ENCODE peak calls at places on chromosomes 7 and 10, in eight cellular contexts. S is sigmoid colon, P is ovary, Q is GM12878, T is A549, M is esophagus muscularis mucosa, E is SK-N-SH, J is suprapubic skin. U is an unnamed sample.

GRCh38 chr10:7891634-7892033 is 73.3 kb downstream of the TAF3 start:
- DNase-seq in M (no peak), Q (no peak), S (no peak), T (no peak), P (no peak), E (peak), J (no peak), U (no peak)

GRCh38 chr7:28672397-28672797 is 260.1 kb downstream of the CREB5 start:
- DNase-seq in M (no peak), Q (no peak), P (no peak), E (peak), T (no peak), S (no peak), J (no peak), U (no peak)

GRCh38 chr7:81527651-81528050 is 242.2 kb downstream of the HGF start:
- DNase-seq in T (no peak), Q (no peak), E (no peak), P (no peak), M (no peak), S (no peak), J (no peak), U (no peak)

GRCh38 chr10:124618674-124619073 is 125.5 kb downstream of the FAM53B start:
- DNase-seq in Q (no peak), E (no peak), M (no peak), S (no peak), T (no peak), J (no peak), P (no peak), U (no peak)

GRCh38 chr7:1591876-1592275 is 22.0 kb upstream of the PSMG3 start:
- DNase-seq in E (no peak), T (no peak), Q (no peak), S (no peak), J (no peak), M (no peak), P (no peak), U (no peak)

GRCh38 chr10:114822771-114823463 is 1.3 kb downstream of the FHIP2A start:
- DNase-seq in T (no peak), E (no peak), Q (no peak), P (no peak), J (no peak), M (no peak), S (no peak), U (no peak)

GRCh38 chr7:44145969-44146897 is 5.1 kb upstream of the MYL7 start:
- DNase-seq in P (peak), E (peak), S (peak), M (no peak), T (peak), Q (no peak), J (peak), U (peak)

GRCh38 chr10:16437540-16437894 is 707 bp downstream of the PTER start:
- DNase-seq in E (no peak), P (no peak), T (no peak), M (no peak), Q (no peak), S (no peak), J (no peak), U (no peak)

GRCh38 chr10:114876169-114876568 is 54.6 kb downstream of the FHIP2A start:
- DNase-seq in Q (no peak), J (no peak), T (no peak), S (no peak), E (no peak), M (no peak), P (no peak), U (no peak)

GRCh38 chr10:130770018-130770630 is 541.4 kb downstream of the TCERG1L start:
- DNase-seq in J (no peak), P (no peak), E (peak), T (no peak), S (peak), Q (no peak), M (no peak), U (no peak)

GRCh38 chr10:21751341-21752310 is 217.6 kb downstream of the MLLT10 start:
- DNase-seq in E (no peak), S (no peak), M (no peak), T (no peak), P (no peak), Q (no peak), J (no peak), U (peak)

GRCh38 chr7:137080516-137081203 is 212.2 kb downstream of the CHRM2 start:
- DNase-seq in M (no peak), P (no peak), E (no peak), Q (no peak), S (no peak), T (no peak), J (no peak), U (no peak)

GRCh38 chr10:104589431-104589830 is 51.7 kb upstream of the SORCS3 start:
- DNase-seq in M (peak), S (no peak), J (no peak), E (no peak), T (no peak), Q (no peak), P (no peak), U (no peak)

GRCh38 chr10:78263521-78263988 is 229.9 kb downstream of the RPS24 start:
- DNase-seq in E (no peak), Q (no peak), S (no peak), T (peak), P (no peak), J (no peak), M (no peak), U (no peak)

GRCh38 chr10:101903827-101904520 is 60.4 kb upstream of the KCNIP2 start:
- DNase-seq in Q (peak), M (no peak), T (no peak), S (no peak), P (no peak), E (no peak), J (no peak), U (peak)

GRCh38 chr7:135169141-135169935 is 1.2 kb downstream of the CYREN start:
- DNase-seq in S (no peak), Q (no peak), E (peak), T (peak), P (no peak), M (no peak), J (no peak), U (peak)

GRCh38 chr10:955820-956217 is 24.3 kb upstream of the LARP4B start:
- DNase-seq in T (no peak), S (peak), M (no peak), E (no peak), P (no peak), J (no peak), Q (no peak), U (no peak)

GRCh38 chr7:47153076-47153475 is 428.8 kb downstream of the TNS3 start:
- DNase-seq in M (no peak), Q (no peak), P (peak), T (no peak), J (no peak), S (no peak), E (no peak), U (no peak)

GRCh38 chr7:107180378-107180777 is 11.6 kb downstream of the HBP1 start:
- DNase-seq in M (no peak), E (no peak), S (no peak), J (no peak), Q (no peak), T (peak), P (peak), U (peak)

GRCh38 chr10:115830260-115830970 is 442.6 kb downstream of the GFRA1 start:
- DNase-seq in P (no peak), M (no peak), S (no peak), Q (no peak), J (no peak), E (no peak), T (no peak), U (no peak)

GRCh38 chr7:159136013-159136412 is 8.7 kb downstream of the VIPR2 start:
- DNase-seq in M (no peak), T (no peak), E (no peak), P (no peak), S (no peak), Q (no peak), J (no peak), U (no peak)

GRCh38 chr10:33734393-33735110 is 400.1 kb upstream of the NRP1 start:
- DNase-seq in Q (no peak), J (no peak), S (no peak), T (no peak), E (no peak), P (no peak), M (no peak), U (no peak)

GRCh38 chr10:124693396-124693795 is 50.8 kb downstream of the FAM53B start:
- DNase-seq in S (no peak), E (no peak), T (no peak), J (no peak), M (no peak), Q (no peak), P (no peak), U (no peak)

GRCh38 chr7:2892571-2892970 is 48.5 kb upstream of the GNA12 start:
- DNase-seq in P (no peak), S (no peak), J (no peak), E (no peak), M (no peak), T (no peak), Q (no peak), U (no peak)

GRCh38 chr10:43204943-43205671 is 61.8 kb downstream of the RASGEF1A start:
- DNase-seq in Q (peak), J (peak), E (peak), P (peak), M (no peak), S (peak), T (peak), U (peak)

GRCh38 chr7:154686305-154686704 is 316.6 kb downstream of the PAXIP1 start:
- DNase-seq in S (no peak), T (no peak), P (no peak), J (no peak), Q (no peak), E (peak), M (no peak), U (no peak)

GRCh38 chr7:93016085-93016471 is 101.7 kb downstream of the SAMD9 start:
- DNase-seq in M (no peak), T (no peak), S (no peak), J (no peak), P (no peak), Q (no peak), E (no peak), U (peak)

GRCh38 chr10:102150970-102151773 is 1.0 kb upstream of the NOLC1 start:
- DNase-seq in S (no peak), E (no peak), P (no peak), M (no peak), J (no peak), Q (no peak), T (peak), U (no peak)

GRCh38 chr7:130069179-130069977 is 956 bp upstream of the KLHDC10 start:
- DNase-seq in E (no peak), M (no peak), S (no peak), Q (no peak), T (no peak), J (no peak), P (no peak), U (no peak)

GRCh38 chr10:80497187-80498038 is 40.3 kb upstream of the SH2D4B start:
- DNase-seq in J (peak), E (no peak), T (no peak), P (no peak), Q (no peak), M (no peak), S (peak), U (peak)

GRCh38 chr7:95527776-95528250 is 42.1 kb downstream of the ASB4 start:
- DNase-seq in J (peak), M (no peak), S (peak), T (no peak), P (peak), Q (no peak), E (no peak), U (no peak)
- TF ChIP-seq CTCF in J (no peak), M (no peak), S (no peak), T (no peak), P (no peak), Q (no peak), E (no peak), U (no peak)

GRCh38 chr10:110006358-110007170 is 1.2 kb upstream of the ADD3 start:
- DNase-seq in Q (no peak), P (no peak), E (peak), M (peak), J (peak), S (peak), T (peak), U (peak)
- TF ChIP-seq EP300 in Q (no peak), P (no peak), E (no peak), M (no peak), J (no peak), S (no peak), T (no peak), U (no peak)

GRCh38 chr10:61904711-61905445 is 3.4 kb downstream of the ARID5B start:
- DNase-seq in Q (peak), J (no peak), M (no peak), P (no peak), E (peak), T (peak), S (no peak), U (peak)
- H3K4me3 ChIP-seq in Q (peak), J (peak), M (peak), P (no peak), E (peak), T (no peak), S (peak), U (peak)

GRCh38 chr7:112449353-112449752 is 907 bp upstream of the IFRD1 start:
- DNase-seq in S (no peak), M (no peak), J (no peak), T (peak), P (no peak), Q (no peak), E (no peak), U (peak)

GRCh38 chr7:112450807-112451661 is 774 bp downstream of the IFRD1 start:
- DNase-seq in M (peak), P (peak), J (peak), Q (peak), E (peak), T (peak), S (peak), U (peak)

GRCh38 chr7:112449902-112450806 is at the start of gene IFRD1:
- DNase-seq in J (peak), P (peak), M (peak), Q (peak), T (peak), S (peak), E (peak), U (peak)

GRCh38 chr7:112453505-112454171 is 3.4 kb downstream of the IFRD1 start:
- DNase-seq in P (no peak), J (no peak), Q (no peak), M (no peak), S (no peak), E (no peak), T (no peak), U (no peak)

DNA sequence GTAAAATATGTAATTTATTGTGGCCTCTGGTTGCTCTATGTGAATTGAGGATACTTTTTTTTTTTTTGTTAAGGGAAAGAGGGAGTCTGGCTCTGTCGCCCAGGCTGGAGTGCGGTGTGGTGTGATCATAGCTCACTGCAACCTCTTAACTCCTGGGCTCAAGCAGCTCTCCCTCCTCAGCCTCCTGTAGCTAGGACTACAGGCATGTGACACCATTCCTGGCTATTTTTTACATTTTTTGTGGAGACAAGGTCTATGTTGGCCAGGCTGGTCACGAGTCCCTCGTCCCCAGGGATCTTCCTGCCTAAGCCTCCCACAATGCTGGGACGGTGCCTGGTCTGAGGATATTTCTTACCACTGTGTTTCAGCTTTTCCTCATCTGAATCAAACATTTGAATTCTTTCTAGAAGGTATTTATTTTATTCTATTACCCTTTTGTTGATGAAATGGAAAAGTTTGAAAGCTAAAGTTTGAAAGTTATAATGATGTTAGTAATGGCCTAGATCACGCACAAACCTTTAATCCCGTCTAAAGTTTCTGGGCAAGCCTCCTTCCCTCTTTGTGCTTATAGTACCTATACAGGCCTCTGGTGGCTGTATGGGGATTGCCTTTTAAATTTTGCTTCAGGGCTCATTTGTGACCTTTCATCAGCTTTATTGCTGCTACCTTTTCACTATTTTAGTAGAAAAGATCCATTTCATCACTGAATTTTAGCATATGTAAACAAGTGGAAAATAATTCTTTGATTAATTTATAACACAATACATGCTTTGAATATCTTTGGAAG is 2.0 kb downstream of the IFRD1 start:
- DNase-seq in E (peak), P (peak), S (peak), Q (no peak), J (peak), T (peak), M (no peak), U (peak)
- TF ChIP-seq CTCF in E (peak), P (no peak), S (no peak), Q (peak), J (no peak), T (no peak), M (no peak), U (peak)

U was measured in transverse colon.